ENCODE peak calls at places on chromosomes 5 and 9, in six cellular contexts. N is aorta; Q is NCI-H345; C is stimulated activated CD8-positive, alpha-beta memory T cell treated with anti-CD3 and anti-CD28 coated beads, Interleukin-12 subunit alpha, Interleukin-12 subunit beta, amount 100 ng/mL, for 1 hour; O is tibial artery; T is activated naive CD4-positive, alpha-beta T cell treated with Interleukin-2 at 50 U/mL for 16 hours. F is an unnamed sample.

GRCh38 chr5:143481697-143482531 is 78.4 kb upstream of the NR3C1 start:
- DNase-seq in N (no peak), C (no peak), Q (no peak), T (no peak), O (no peak), F (no peak)

GRCh38 chr5:169694221-169694620 is 57.1 kb downstream of the DOCK2 start:
- DNase-seq in N (no peak), C (no peak), O (no peak), T (no peak), Q (no peak), F (no peak)

GRCh38 chr5:134509308-134510040 is 16.0 kb upstream of the JADE2 start:
- DNase-seq in T (no peak), N (no peak), C (no peak), O (peak), Q (no peak), F (peak)

GRCh38 chr5:15501057-15501791 is 1.2 kb downstream of the FBXL7 start:
- DNase-seq in N (peak), C (no peak), Q (no peak), O (no peak), T (no peak), F (peak)

GRCh38 chr5:72106922-72107873 is at the start of gene MAP1B:
- DNase-seq in O (peak), T (no peak), N (peak), Q (peak), C (no peak), F (peak)

GRCh38 chr5:143241892-143242291 is 161.6 kb downstream of the NR3C1 start:
- DNase-seq in O (no peak), Q (no peak), C (no peak), N (no peak), T (no peak), F (no peak)

GRCh38 chr9:136858844-136859757 is 7.0 kb downstream of the MAMDC4 start:
- DNase-seq in Q (no peak), C (no peak), N (peak), T (no peak), O (peak), F (no peak)

GRCh38 chr5:138824924-138825863 is 49.9 kb downstream of the LRRTM2 start:
- DNase-seq in C (no peak), N (no peak), Q (no peak), T (no peak), O (no peak), F (no peak)

GRCh38 chr5:136080483-136081180 is 51.8 kb downstream of the TGFBI start:
- DNase-seq in C (peak), Q (no peak), O (peak), N (peak), T (peak), F (peak)

GRCh38 chr9:33162721-33163311 is 4.3 kb downstream of the B4GALT1 start:
- DNase-seq in C (no peak), T (no peak), Q (no peak), N (no peak), O (peak), F (no peak)

GRCh38 chr9:77712533-77713130 is 64.5 kb upstream of the GNA14 start:
- DNase-seq in T (no peak), Q (no peak), N (no peak), O (no peak), C (no peak), F (peak)

GRCh38 chr9:123324767-123325183 is 31.2 kb upstream of the CRB2 start:
- DNase-seq in O (no peak), C (no peak), T (no peak), N (no peak), Q (no peak), F (no peak)

GRCh38 chr5:26487553-26487952 is 550.8 kb downstream of the CDH9 start:
- DNase-seq in N (no peak), T (no peak), O (no peak), C (no peak), Q (no peak), F (no peak)

GRCh38 chr9:136603901-136604816 is 58.3 kb upstream of the NOTCH1 start:
- DNase-seq in C (no peak), T (no peak), O (no peak), Q (no peak), N (no peak), F (no peak)

GRCh38 chr9:19290103-19290502 is 59.6 kb downstream of the DENND4C start:
- DNase-seq in Q (no peak), T (no peak), N (no peak), C (no peak), O (no peak), F (no peak)

GRCh38 chr5:5132185-5132584 is 7.9 kb upstream of the ADAMTS16 start:
- DNase-seq in Q (no peak), T (no peak), O (no peak), N (no peak), C (no peak), F (no peak)